ENCODE peak calls at places on chromosomes 1 and 21, in five cellular contexts. H is WTC11, D is brain microvascular endothelial cell, G is fibroblast of pulmonary artery, O is cardiac fibroblast. K is an unnamed sample.

GRCh38 chr1:244751271-244751895 is 84.1 kb upstream of the COX20 start:
- DNase-seq in H (no peak), D (no peak), G (no peak), O (no peak), K (no peak)

GRCh38 chr1:211825990-211826389 is 4.6 kb downstream of the LPGAT1 start:
- DNase-seq in H (no peak), D (peak; percentile 41), G (peak; percentile 62), O (peak; percentile 57), K (no peak)

GRCh38 chr1:215543191-215543606 is 23.9 kb upstream of the KCTD3 start:
- DNase-seq in H (no peak), D (no peak), G (peak; percentile 73), O (peak; percentile 87), K (no peak)

GRCh38 chr21:23542097-23542496 is 2065.2 kb downstream of the MRPL39 start:
- DNase-seq in H (no peak), D (no peak), G (no peak), O (no peak), K (no peak)

GRCh38 chr21:45575304-45575992 is 33.2 kb upstream of the SLC19A1 start:
- DNase-seq in H (peak; percentile 12), D (no peak), G (no peak), O (no peak), K (no peak)

GRCh38 chr1:69567847-69568434 is at the start of gene LRRC7:
- DNase-seq in H (peak; percentile 46), D (no peak), G (no peak), O (no peak), K (no peak)

GRCh38 chr1:4655674-4656532 is 1.5 kb downstream of the AJAP1 start:
- DNase-seq in H (peak; percentile 39), D (peak; percentile 62), G (peak; percentile 11), O (peak; percentile 19), K (no peak)

GRCh38 chr1:29004288-29004687 is 89.9 kb downstream of the EPB41 start:
- DNase-seq in H (no peak), D (no peak), G (no peak), O (no peak), K (no peak)

GRCh38 chr1:227998374-227999055 is 8.3 kb upstream of the WNT3A start:
- DNase-seq in H (no peak), D (no peak), G (no peak), O (no peak), K (no peak)

GRCh38 chr1:153538315-153538821 is 2.4 kb downstream of the S100A5 start:
- DNase-seq in H (peak; percentile 68), D (no peak), G (no peak), O (no peak), K (no peak)

GRCh38 chr1:180131510-180131909 is 23.2 kb upstream of the QSOX1 start:
- DNase-seq in H (no peak), D (peak; percentile 95), G (peak; percentile 92), O (peak; percentile 86), K (peak; percentile 56)

GRCh38 chr1:211714154-211714553 is 38.7 kb upstream of the NEK2 start:
- DNase-seq in H (no peak), D (no peak), G (no peak), O (no peak), K (no peak)

GRCh38 chr1:59926381-59927243 is at the start of gene CYP2J2:
- DNase-seq in H (peak; percentile 66), D (no peak), G (peak; percentile 12), O (peak; percentile 17), K (no peak)

GRCh38 chr1:220880726-220881506 is 1.7 kb downstream of the HLX start:
- DNase-seq in H (no peak), D (no peak), G (peak; percentile 73), O (peak; percentile 72), K (no peak)

GRCh38 chr1:161095230-161095629 is 2.9 kb upstream of the KLHDC9 start:
- DNase-seq in H (no peak), D (no peak), G (no peak), O (no peak), K (no peak)

GRCh38 chr1:91745649-91746383 is 140.1 kb downstream of the TGFBR3 start:
- DNase-seq in H (no peak), D (no peak), G (no peak), O (peak; percentile 44), K (no peak)

GRCh38 chr1:200075938-200076546 is 48.5 kb downstream of the NR5A2 start:
- DNase-seq in H (no peak), D (peak; percentile 61), G (peak; percentile 99), O (peak; percentile 94), K (peak; percentile 61)

GRCh38 chr1:60679524-60679923 is 402.8 kb upstream of the NFIA start:
- DNase-seq in H (no peak), D (no peak), G (no peak), O (no peak), K (no peak)

GRCh38 chr1:189305279-189305678 is 1172.4 kb downstream of the BRINP3 start:
- DNase-seq in H (no peak), D (no peak), G (no peak), O (no peak), K (no peak)

GRCh38 chr1:224544276-224544675 is 71.8 kb upstream of the CNIH3 start:
- DNase-seq in H (no peak), D (no peak), G (no peak), O (no peak), K (peak; percentile 72)

GRCh38 chr1:155051777-155052398 is 772 bp downstream of the ADAM15 start:
- DNase-seq in H (no peak), D (no peak), G (peak; percentile 29), O (peak; percentile 40), K (no peak)

GRCh38 chr1:116561563-116561962 is 9.3 kb downstream of the CD58 start:
- DNase-seq in H (no peak), D (no peak), G (no peak), O (no peak), K (no peak)

GRCh38 chr1:117161887-117162286 is 40.3 kb upstream of the TRIM45 start:
- DNase-seq in H (no peak), D (no peak), G (no peak), O (no peak), K (no peak)

GRCh38 chr1:84712288-84712874 is 22.1 kb upstream of the SSX2IP start:
- DNase-seq in H (no peak), D (peak; percentile 21), G (peak; percentile 74), O (peak; percentile 77), K (no peak)

GRCh38 chr1:3899776-3900149 is 309 bp downstream of the C1orf174 start:
- DNase-seq in H (peak; percentile 57), D (no peak), G (no peak), O (no peak), K (no peak)

GRCh38 chr1:171583581-171584194 is 38.4 kb upstream of the MYOCOS start:
- DNase-seq in H (no peak), D (no peak), G (peak; percentile 11), O (no peak), K (no peak)

GRCh38 chr1:209651148-209651547 is 1.1 kb downstream of the LAMB3 start:
- DNase-seq in H (no peak), D (peak; percentile 79), G (peak; percentile 73), O (peak; percentile 75), K (no peak)

GRCh38 chr1:53636621-53637171 is 102.3 kb downstream of the GLIS1 start:
- DNase-seq in H (no peak), D (no peak), G (no peak), O (no peak), K (no peak)

GRCh38 chr1:68974447-68974846 is 477.6 kb upstream of the DEPDC1 start:
- DNase-seq in H (peak; percentile 21), D (no peak), G (no peak), O (no peak), K (no peak)

GRCh38 chr1:210260087-210260486 is 27.5 kb downstream of the SERTAD4 start:
- DNase-seq in H (no peak), D (no peak), G (no peak), O (no peak), K (no peak)

GRCh38 chr1:154833841-154834240 is 36.2 kb downstream of the KCNN3 start:
- DNase-seq in H (no peak), D (no peak), G (no peak), O (no peak), K (no peak)

GRCh38 chr1:220962031-220962751 is 82.9 kb downstream of the HLX start:
- DNase-seq in H (no peak), D (peak; percentile 66), G (peak; percentile 89), O (peak; percentile 89), K (peak; percentile 86)

GRCh38 chr21:36803051-36803709 is 104.3 kb downstream of the SIM2 start:
- DNase-seq in H (no peak), D (no peak), G (no peak), O (no peak), K (no peak)

GRCh38 chr1:94927405-94928175 is 680 bp upstream of the CNN3 start:
- DNase-seq in H (no peak), D (peak; percentile 51), G (peak; percentile 58), O (peak; percentile 67), K (no peak)

GRCh38 chr1:239044829-239045228 is 341.5 kb upstream of the CHRM3 start:
- DNase-seq in H (no peak), D (no peak), G (no peak), O (no peak), K (no peak)

GRCh38 chr1:25501235-25502058 is 42.0 kb upstream of the LDLRAP1 start:
- DNase-seq in H (peak; percentile 90), D (no peak), G (peak; percentile 72), O (peak; percentile 70), K (no peak)
- TF ChIP-seq CTCF in H (peak; percentile 71), D (peak; percentile 43), G (peak; percentile 16), O (no peak), K (no peak)

DNA sequence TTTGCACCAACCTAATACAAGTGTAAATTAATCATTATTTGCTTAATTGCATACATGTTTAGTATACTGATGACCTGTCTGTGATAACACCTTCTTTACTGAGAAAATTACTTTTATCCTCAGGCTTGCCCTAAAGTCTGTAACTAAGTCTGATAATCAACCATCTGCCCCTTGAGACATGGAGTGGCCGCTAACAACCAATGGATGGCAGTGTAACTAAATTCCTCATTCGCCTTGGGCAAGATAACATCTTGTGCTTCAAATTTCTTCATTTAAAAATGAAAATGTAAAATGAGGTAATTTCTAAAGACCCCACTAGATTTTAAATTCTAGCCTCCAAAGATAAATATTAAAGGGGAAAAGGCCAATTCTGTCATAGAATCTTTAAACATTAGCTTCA is 85.1 kb downstream of the ENAH start:
- DNase-seq in H (no peak), D (peak; percentile 18), G (no peak), O (no peak), K (no peak)
- TF ChIP-seq CTCF in H (no peak), D (peak; percentile 49), G (no peak), O (no peak), K (no peak)

GRCh38 chr1:38716229-38716628 is 143.3 kb downstream of the RRAGC start:
- DNase-seq in H (no peak), D (no peak), G (no peak), O (no peak), K (no peak)
- TF ChIP-seq CTCF in H (no peak), D (no peak), G (no peak), O (no peak), K (no peak)

GRCh38 chr1:150362721-150363425 is 1.1 kb upstream of the RPRD2 start:
- DNase-seq in H (no peak), D (no peak), G (no peak), O (no peak), K (no peak)

GRCh38 chr1:150363426-150364230 is at the start of gene RPRD2:
- DNase-seq in H (peak; percentile 99), D (peak; percentile 99), G (peak; percentile 100), O (peak; percentile 100), K (peak; percentile 99)

GRCh38 chr1:150365945-150366344 is 2.0 kb downstream of the RPRD2 start:
- DNase-seq in H (no peak), D (no peak), G (peak; percentile 12), O (no peak), K (no peak)

GRCh38 chr1:150364231-150365003 is 470 bp downstream of the RPRD2 start:
- DNase-seq in H (peak; percentile 80), D (peak; percentile 72), G (peak; percentile 72), O (peak; percentile 84), K (no peak)

GRCh38 chr1:150366416-150367296 is 2.7 kb downstream of the RPRD2 start:
- DNase-seq in H (no peak), D (no peak), G (peak; percentile 16), O (no peak), K (no peak)
- TF ChIP-seq CTCF in H (no peak), D (no peak), G (no peak), O (no peak), K (no peak)

K was measured in AG09319.